ENCODE peak calls at places on chromosomes 3 and 15, in four cellular contexts. J is stimulated activated naive CD8-positive, alpha-beta T cell treated with anti-CD3 and anti-CD28 coated beads, Interleukin-15, Interleukin-2, amounts not matched to agents 100 U/mL and 50 U/mL, for 24 hours; Q is mesothelial cell of epicardium; A is RPMI7951. W is an unnamed sample.

GRCh38 chr3:181103605-181104004 is 114.1 kb upstream of the DNAJC19 start:
- DNase-seq in J (peak; percentile 8), Q (no peak), A (peak; percentile 5), W (no peak)

GRCh38 chr15:51776952-51777574 is 25.7 kb downstream of the TMOD2 start:
- DNase-seq in J (peak; percentile 61), Q (peak; percentile 29), A (peak; percentile 72), W (peak; percentile 53)

GRCh38 chr3:83048556-83048955 is 1287.1 kb upstream of the GBE1 start:
- DNase-seq in J (no peak), Q (no peak), A (no peak), W (no peak)

GRCh38 chr15:68655686-68656437 is 77.1 kb downstream of the CORO2B start:
- DNase-seq in J (no peak), Q (no peak), A (no peak), W (no peak)

GRCh38 chr3:152126260-152126659 is 142.5 kb upstream of the MBNL1 start:
- DNase-seq in J (no peak), Q (no peak), A (peak; percentile 31), W (no peak)

GRCh38 chr3:39166932-39167532 is 13.6 kb upstream of the CSRNP1 start:
- DNase-seq in J (no peak), Q (no peak), A (peak; percentile 81), W (no peak)

GRCh38 chr3:77081240-77081661 is 41.4 kb downstream of the ROBO2 start:
- DNase-seq in J (no peak), Q (no peak), A (no peak), W (no peak)

GRCh38 chr15:28125673-28126651 is 26.8 kb upstream of the OCA2 start:
- DNase-seq in J (no peak), Q (no peak), A (peak; percentile 57), W (no peak)

GRCh38 chr3:159948423-159949140 is 40.1 kb upstream of the IL12A start:
- DNase-seq in J (no peak), Q (no peak), A (peak; percentile 29), W (no peak)

GRCh38 chr3:149815318-149815717 is 2.3 kb downstream of the RNF13 start:
- DNase-seq in J (no peak), Q (no peak), A (no peak), W (no peak)

GRCh38 chr3:69385033-69385722 is 710 bp downstream of the FRMD4B start:
- DNase-seq in J (no peak), Q (no peak), A (no peak), W (peak; percentile 69)

GRCh38 chr3:53286727-53287412 is 31.0 kb upstream of the TKT start:
- DNase-seq in J (peak; percentile 19), Q (no peak), A (peak; percentile 49), W (no peak)

GRCh38 chr15:77886805-77887448 is 190.6 kb downstream of the TBC1D2B start:
- DNase-seq in J (no peak), Q (no peak), A (no peak), W (no peak)

GRCh38 chr3:126677862-126678549 is 23.1 kb upstream of the TXNRD3 start:
- DNase-seq in J (no peak), Q (no peak), A (no peak), W (no peak)

GRCh38 chr15:91224750-91225380 is 124.8 kb downstream of the SV2B start:
- DNase-seq in J (no peak), Q (no peak), A (peak; percentile 47), W (no peak)

GRCh38 chr3:47989981-47990440 is 26.2 kb downstream of the MAP4 start:
- DNase-seq in J (peak; percentile 71), Q (peak; percentile 51), A (peak; percentile 90), W (peak; percentile 11)

GRCh38 chr3:62445267-62445666 is 71.9 kb upstream of the FEZF2 start:
- DNase-seq in J (no peak), Q (no peak), A (peak; percentile 59), W (no peak)

GRCh38 chr15:77702211-77702957 is 69.7 kb upstream of the LINGO1 start:
- DNase-seq in J (peak; percentile 10), Q (peak; percentile 55), A (peak; percentile 20), W (no peak)

GRCh38 chr3:188594137-188594536 is 440.2 kb downstream of the LPP start:
- DNase-seq in J (no peak), Q (no peak), A (peak; percentile 96), W (no peak)

GRCh38 chr15:89192771-89193170 is 28.6 kb downstream of the RLBP1 start:
- DNase-seq in J (no peak), Q (no peak), A (no peak), W (no peak)

GRCh38 chr3:45105855-45106655 is 40.1 kb downstream of the CDCP1 start:
- DNase-seq in J (peak; percentile 77), Q (no peak), A (peak; percentile 99), W (no peak)

GRCh38 chr15:69093127-69093526 is 67.3 kb upstream of the GLCE start:
- DNase-seq in J (no peak), Q (no peak), A (no peak), W (no peak)

GRCh38 chr3:136281966-136282554 is 31.9 kb downstream of the PCCB start:
- DNase-seq in J (no peak), Q (no peak), A (no peak), W (no peak)

GRCh38 chr15:93362203-93362602 is 273.2 kb upstream of the RGMA start:
- DNase-seq in J (no peak), Q (no peak), A (no peak), W (no peak)

GRCh38 chr3:149971403-149972075 is 844 bp upstream of the PFN2 start:
- DNase-seq in J (peak; percentile 37), Q (peak; percentile 38), A (peak; percentile 84), W (peak; percentile 31)

GRCh38 chr3:125032100-125032643 is 23.6 kb downstream of the HEG1 start:
- DNase-seq in J (no peak), Q (no peak), A (peak; percentile 71), W (no peak)

GRCh38 chr3:88031543-88032148 is 27.2 kb downstream of the CGGBP1 start:
- DNase-seq in J (no peak), Q (no peak), A (peak; percentile 71), W (no peak)

GRCh38 chr15:51243774-51244173 is 94.6 kb downstream of the CYP19A1 start:
- DNase-seq in J (no peak), Q (no peak), A (no peak), W (no peak)

GRCh38 chr3:171516765-171517164 is 56.6 kb upstream of the TNIK start:
- DNase-seq in J (no peak), Q (no peak), A (peak; percentile 60), W (no peak)

GRCh38 chr15:51600114-51600513 is 22.5 kb downstream of the DMXL2 start:
- DNase-seq in J (no peak), Q (no peak), A (peak; percentile 26), W (no peak)

GRCh38 chr15:50531763-50532162 is 14.7 kb downstream of the USP50 start:
- DNase-seq in J (no peak), Q (no peak), A (no peak), W (no peak)

GRCh38 chr3:49153349-49153912 is 12.7 kb downstream of the CCDC71 start:
- DNase-seq in J (no peak), Q (no peak), A (no peak), W (no peak)

GRCh38 chr15:64740361-64741170 is 34.8 kb downstream of the RBPMS2 start:
- DNase-seq in J (no peak), Q (no peak), A (peak; percentile 40), W (no peak)

GRCh38 chr3:117844676-117845075 is 1135.1 kb downstream of the TUSC7 start:
- DNase-seq in J (no peak), Q (no peak), A (peak; percentile 1), W (no peak)